ENCODE peak calls at places on chromosomes 16 and 17, in nine cellular contexts. W, Q, P, B, U, Z, G, L and T are unnamed samples.

GRCh38 chr17:29042679-29043538 is at the start of gene PIPOX:
- DNase-seq in W (no peak), Q (no peak), P (peak; percentile 15), B (no peak), U (peak; percentile 54), Z (peak; percentile 98), G (no peak), L (peak; percentile 76), T (no peak)

GRCh38 chr17:41689497-41690299 is 1.0 kb downstream of the EIF1 start:
- DNase-seq in W (no peak), Q (no peak), P (peak; percentile 34), B (no peak), U (peak; percentile 71), Z (peak; percentile 83), G (no peak), L (peak; percentile 43), T (no peak)

GRCh38 chr17:80259642-80260535 is 763 bp upstream of the RNF213 start:
- DNase-seq in W (no peak), Q (peak; percentile 66), P (peak; percentile 73), B (no peak), U (peak; percentile 66), Z (peak; percentile 76), G (no peak), L (peak; percentile 99), T (no peak)

GRCh38 chr17:77619326-77619725 is 339.2 kb upstream of the TNRC6C start:
- DNase-seq in W (no peak), Q (no peak), P (no peak), B (no peak), U (no peak), Z (no peak), G (no peak), L (no peak), T (no peak)

GRCh38 chr16:14345512-14346115 is 274.5 kb downstream of the MRTFB start:
- DNase-seq in W (no peak), Q (peak; percentile 27), P (no peak), B (no peak), U (no peak), Z (no peak), G (no peak), L (no peak), T (no peak)

GRCh38 chr17:80219777-80220708 is at the start of the genes SGSH and SLC26A11:
- DNase-seq in W (peak; percentile 13), Q (peak; percentile 87), P (peak; percentile 89), B (peak; percentile 86), U (peak; percentile 65), Z (peak; percentile 94), G (no peak), L (peak; percentile 100), T (no peak)

GRCh38 chr16:66188786-66189725 is 177.4 kb upstream of the CDH5 start:
- DNase-seq in W (no peak), Q (no peak), P (no peak), B (no peak), U (no peak), Z (no peak), G (no peak), L (no peak), T (peak; percentile 71)

GRCh38 chr16:47136101-47136820 is 7.5 kb downstream of the NETO2 start:
- DNase-seq in W (peak; percentile 21), Q (no peak), P (no peak), B (no peak), U (peak; percentile 91), Z (no peak), G (no peak), L (no peak), T (no peak)

GRCh38 chr16:31001507-31002251 is 8.8 kb downstream of the STX1B start:
- DNase-seq in W (no peak), Q (peak; percentile 42), P (no peak), B (no peak), U (no peak), Z (no peak), G (no peak), L (no peak), T (no peak)

GRCh38 chr16:68389006-68389405 is 59.3 kb downstream of the SMPD3 start:
- DNase-seq in W (no peak), Q (no peak), P (no peak), B (no peak), U (no peak), Z (no peak), G (no peak), L (no peak), T (no peak)

GRCh38 chr17:77608431-77608830 is 350.1 kb upstream of the TNRC6C start:
- DNase-seq in W (no peak), Q (no peak), P (no peak), B (no peak), U (no peak), Z (no peak), G (no peak), L (peak; percentile 15), T (no peak)

GRCh38 chr16:80299416-80299815 is 241.4 kb upstream of the DYNLRB2 start:
- DNase-seq in W (no peak), Q (peak; percentile 64), P (no peak), B (no peak), U (no peak), Z (no peak), G (no peak), L (no peak), T (no peak)

GRCh38 chr17:57609125-57609877 is 135.8 kb downstream of the CCDC182 start:
- DNase-seq in W (no peak), Q (no peak), P (no peak), B (peak; percentile 51), U (no peak), Z (no peak), G (no peak), L (no peak), T (no peak)

GRCh38 chr17:66675991-66676371 is 158.9 kb upstream of the CACNG5 start:
- DNase-seq in W (no peak), Q (peak; percentile 65), P (no peak), B (no peak), U (no peak), Z (peak; percentile 20), G (no peak), L (no peak), T (no peak)

GRCh38 chr16:56960681-56961281 is 969 bp upstream of the CETP start:
- DNase-seq in W (no peak), Q (no peak), P (no peak), B (no peak), U (no peak), Z (no peak), G (no peak), L (no peak), T (no peak)

GRCh38 chr17:72004011-72004427 is 116.8 kb upstream of the SOX9 start:
- DNase-seq in W (no peak), Q (no peak), P (no peak), B (no peak), U (no peak), Z (no peak), G (no peak), L (no peak), T (no peak)

GRCh38 chr16:23124315-23124714 is 24.9 kb downstream of the USP31 start:
- DNase-seq in W (no peak), Q (no peak), P (no peak), B (no peak), U (peak; percentile 85), Z (no peak), G (no peak), L (no peak), T (no peak)

GRCh38 chr17:42560246-42560645 is 1.7 kb upstream of the COASY start:
- DNase-seq in W (no peak), Q (no peak), P (no peak), B (no peak), U (no peak), Z (no peak), G (no peak), L (no peak), T (no peak)

GRCh38 chr17:57968456-57968855 is 13.2 kb upstream of the CUEDC1 start:
- DNase-seq in W (no peak), Q (no peak), P (no peak), B (no peak), U (no peak), Z (no peak), G (no peak), L (no peak), T (peak; percentile 58)

GRCh38 chr16:55323637-55324490 is at the start of gene IRX6:
- DNase-seq in W (no peak), Q (no peak), P (no peak), B (no peak), U (no peak), Z (peak; percentile 90), G (no peak), L (peak; percentile 89), T (no peak)

GRCh38 chr16:79805621-79806020 is 205.1 kb upstream of the MAF start:
- DNase-seq in W (no peak), Q (no peak), P (no peak), B (no peak), U (no peak), Z (peak; percentile 16), G (no peak), L (no peak), T (no peak)

DNA sequence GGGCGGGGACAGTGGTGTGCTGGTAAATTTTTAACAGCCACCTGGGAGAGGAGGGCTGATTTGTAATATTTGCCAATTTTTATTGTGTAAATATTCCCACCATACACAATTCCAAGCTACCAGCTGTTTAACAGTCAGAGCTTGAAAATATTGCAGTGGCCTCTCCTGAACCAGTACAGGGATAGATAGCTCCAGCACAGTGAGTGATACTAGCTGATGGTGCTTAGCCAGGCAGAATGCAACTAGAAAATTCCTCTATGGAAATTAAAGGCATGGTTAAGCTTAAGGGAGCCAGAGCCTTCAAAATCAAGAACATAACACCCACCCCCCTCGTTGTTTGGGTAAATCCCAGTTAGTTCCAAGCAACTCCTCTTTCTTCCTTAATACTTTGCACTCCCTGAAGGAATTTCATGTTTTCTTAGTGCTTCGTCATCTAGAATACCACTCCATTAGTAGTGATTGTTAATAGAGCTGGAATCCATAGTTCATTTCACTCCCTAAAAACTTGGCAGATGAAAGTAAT is 96.6 kb downstream of the CYB561 start:
- DNase-seq in W (no peak), Q (no peak), P (no peak), B (no peak), U (no peak), Z (no peak), G (no peak), L (no peak), T (no peak)
- H3K27ac ChIP-seq in W (no peak overlapping the region), Q (no peak overlapping the region), P (no peak overlapping the region), B (no peak overlapping the region), U (no peak overlapping the region), Z (no peak overlapping the region), G (no peak overlapping the region), L (peak overlapping the region; percentile 74), T (no peak overlapping the region)

GRCh38 chr17:60604686-60605334 is 4.8 kb downstream of the PPM1D start:
- DNase-seq in W (peak; percentile 29), Q (no peak), P (no peak), B (no peak), U (peak; percentile 56), Z (no peak), G (no peak), L (no peak), T (no peak)
- TF ChIP-seq POLR2AphosphoS5 in W (no peak), Q (no peak), P (no peak), B (no peak), U (no peak), Z (no peak), G (no peak), L (no peak), T (no peak)

GRCh38 chr17:39754958-39755549 is 17.3 kb downstream of the GRB7 start:
- DNase-seq in W (no peak), Q (no peak), P (peak; percentile 35), B (no peak), U (no peak), Z (peak; percentile 62), G (no peak), L (no peak), T (no peak)
- H3K4me1 ChIP-seq in W (peaks cover 27% of the 10 kb centered on the region), Q (peaks cover 26% of the 10 kb centered on the region), P (peaks cover 6% of the 10 kb centered on the region), B (peaks cover 9% of the 10 kb centered on the region), U (peaks cover 9% of the 10 kb centered on the region), Z (peaks cover 20% of the 10 kb centered on the region), G (peaks cover 9% of the 10 kb centered on the region), L (no peaks in the 10 kb centered on the region), T (peaks cover 27% of the 10 kb centered on the region)

GRCh38 chr16:3672571-3673041 is 18.1 kb downstream of the DNASE1 start:
- DNase-seq in W (no peak), Q (no peak), P (no peak), B (no peak), U (no peak), Z (no peak), G (no peak), L (no peak), T (no peak)
- H3K27ac ChIP-seq in W (no peak overlapping the region), Q (no peak overlapping the region), P (no peak overlapping the region), B (no peak overlapping the region), U (no peak overlapping the region), Z (no peak overlapping the region), G (no peak overlapping the region), L (no peak overlapping the region), T (no peak overlapping the region)